ENCODE peak calls at places on chromosome 17, in seven cellular contexts. K is coronary artery, Q is AG04449, B is endothelial cell, R is right lobe of liver, W is cardiac fibroblast, E is AG09319. T is an unnamed sample.

GRCh38 chr17:54891176-54891821 is 9.4 kb upstream of the TOM1L1 start:
- DNase-seq in Q (no peak), K (no peak), E (no peak), R (no peak), W (peak; percentile 76), B (peak; percentile 23), T (peak; percentile 27)

GRCh38 chr17:82461827-82462524 is 3.4 kb downstream of the NARF start:
- DNase-seq in B (no peak), K (no peak), Q (no peak), E (no peak), W (no peak), R (no peak), T (no peak)

GRCh38 chr17:70654706-70655105 is 485.4 kb downstream of the KCNJ2 start:
- DNase-seq in R (no peak), E (no peak), W (no peak), K (no peak), B (no peak), Q (no peak), T (no peak)

GRCh38 chr17:42484304-42484703 is 25.6 kb downstream of the ATP6V0A1 start:
- DNase-seq in Q (no peak), K (no peak), R (peak; percentile 54), B (no peak), E (no peak), W (no peak), T (no peak)

GRCh38 chr17:29565643-29566472 is 979 bp downstream of the ABHD15 start:
- DNase-seq in E (no peak), Q (no peak), K (peak; percentile 74), W (no peak), B (no peak), R (peak; percentile 82), T (peak; percentile 77)

GRCh38 chr17:46964315-46965265 is 14.5 kb downstream of the RPRML start:
- DNase-seq in E (no peak), W (peak; percentile 41), Q (no peak), K (no peak), B (peak; percentile 48), R (no peak), T (no peak)

GRCh38 chr17:58913971-58914769 is 158.5 kb downstream of the PPM1E start:
- DNase-seq in K (no peak), B (no peak), Q (peak; percentile 1), E (peak; percentile 20), R (no peak), W (peak; percentile 49), T (no peak)

GRCh38 chr17:9532715-9533114 is 42.9 kb downstream of the STX8 start:
- DNase-seq in W (no peak), E (no peak), Q (no peak), K (no peak), B (no peak), R (no peak), T (no peak)

GRCh38 chr17:45895304-45895968 is 1.1 kb downstream of the MAPT start:
- DNase-seq in R (no peak), B (no peak), E (no peak), K (no peak), Q (no peak), W (no peak), T (peak; percentile 40)

GRCh38 chr17:27818311-27819170 is 18.2 kb upstream of the NOS2 start:
- DNase-seq in R (no peak), Q (no peak), K (no peak), W (peak; percentile 25), E (no peak), B (no peak), T (peak; percentile 36)

GRCh38 chr17:63694974-63695773 is 4.8 kb downstream of the LIMD2 start:
- DNase-seq in W (no peak), E (no peak), K (no peak), B (no peak), Q (no peak), R (no peak), T (no peak)

GRCh38 chr17:63694229-63694973 is 5.5 kb downstream of the LIMD2 start:
- DNase-seq in R (no peak), Q (no peak), W (no peak), B (no peak), K (no peak), E (no peak), T (no peak)

GRCh38 chr17:63689479-63689878 is 10.4 kb downstream of the LIMD2 start:
- DNase-seq in Q (no peak), B (no peak), K (no peak), R (no peak), E (no peak), W (no peak), T (no peak)

GRCh38 chr17:63693411-63694113 is 6.4 kb downstream of the LIMD2 start:
- DNase-seq in B (no peak), W (no peak), K (no peak), E (no peak), R (no peak), Q (no peak), T (no peak)

DNA sequence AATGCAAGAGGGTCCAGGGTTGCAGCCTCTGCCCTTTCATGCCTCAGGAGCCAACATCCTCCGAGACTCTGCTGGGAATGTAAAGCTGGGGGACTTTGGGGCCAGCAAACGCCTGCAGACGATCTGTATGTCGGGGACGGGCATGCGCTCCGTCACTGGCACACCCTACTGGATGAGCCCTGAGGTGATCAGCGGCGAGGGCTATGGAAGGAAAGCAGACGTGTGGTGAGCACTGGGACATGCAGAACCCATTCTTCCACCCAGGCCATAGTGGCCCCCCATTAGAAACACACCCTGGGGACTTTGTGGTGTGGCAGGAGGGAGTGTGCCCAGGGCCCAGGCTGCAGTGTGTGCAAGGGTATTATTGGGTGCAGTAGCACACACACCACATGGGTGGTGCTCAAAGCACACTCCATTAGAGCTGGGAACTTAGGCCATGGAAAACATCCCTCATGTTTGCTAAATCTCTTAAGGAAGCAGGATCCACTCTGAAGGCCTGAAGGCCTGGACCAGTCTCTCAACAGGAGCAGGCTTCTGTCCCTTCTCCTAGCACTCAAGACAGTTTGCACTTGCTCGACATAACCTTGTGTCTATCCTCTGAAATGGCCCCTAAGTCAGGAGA is 7.6 kb downstream of the LIMD2 start:
- DNase-seq in K (no peak), E (no peak), Q (no peak), R (no peak), W (no peak), B (no peak), T (no peak)
- TF ChIP-seq CTCF in K (no peak), E (no peak), Q (no peak), R (no peak), W (no peak), B (no peak), T (no peak)

GRCh38 chr17:50620848-50621247 is 13.8 kb upstream of the ABCC3 start:
- DNase-seq in R (no peak), B (peak; percentile 50), Q (no peak), K (no peak), E (no peak), W (no peak), T (no peak)
- TF ChIP-seq CTCF in R (no peak), B (no peak), Q (no peak), K (no peak), E (no peak), W (no peak), T (no peak)

GRCh38 chr17:62689441-62690167 is 62.1 kb downstream of the MRC2 start:
- DNase-seq in W (no peak), Q (no peak), E (no peak), K (no peak), B (no peak), R (no peak), T (no peak)

GRCh38 chr17:62692159-62692651 is 64.7 kb downstream of the MRC2 start:
- DNase-seq in E (no peak), B (no peak), R (no peak), Q (no peak), K (no peak), W (no peak), T (no peak)

GRCh38 chr17:62690168-62690897 is 62.9 kb downstream of the MRC2 start:
- DNase-seq in W (no peak), E (no peak), Q (no peak), K (no peak), R (no peak), B (no peak), T (no peak)

GRCh38 chr17:62693616-62694415 is 66.3 kb downstream of the MRC2 start:
- DNase-seq in B (no peak), E (no peak), R (no peak), W (no peak), K (no peak), Q (no peak), T (no peak)

GRCh38 chr17:62692721-62693431 is 65.4 kb downstream of the MRC2 start:
- DNase-seq in K (no peak), Q (no peak), E (no peak), W (peak; percentile 54), R (no peak), B (peak; percentile 52), T (no peak)
- TF ChIP-seq CTCF in K (no peak), Q (peak; percentile 57), E (peak; percentile 55), W (peak; percentile 73), R (peak; percentile 20), B (peak; percentile 43), T (peak; percentile 4)

DNA sequence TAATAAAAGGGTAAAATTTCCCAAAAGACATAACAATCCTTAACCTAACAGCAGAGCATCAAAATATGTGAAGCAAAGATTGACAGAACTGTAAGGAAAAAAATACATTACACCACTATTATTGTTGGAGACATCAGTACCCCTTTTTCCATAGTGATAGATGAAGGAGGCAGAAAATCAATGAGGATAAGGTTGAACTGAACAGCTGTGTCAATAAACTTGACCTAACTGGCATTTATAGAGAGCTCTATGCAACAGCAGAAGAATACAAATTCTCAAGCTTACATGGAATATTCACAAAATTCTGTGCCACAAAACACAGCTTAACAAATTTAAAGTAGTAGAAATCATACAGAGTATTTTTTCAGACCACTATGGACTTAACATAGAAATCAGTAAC is 195.0 kb upstream of the ELAC2 start:
- DNase-seq in K (no peak), E (no peak), B (no peak), W (no peak), R (no peak), Q (no peak), T (no peak)
- TF ChIP-seq CTCF in K (no peak), E (no peak), B (no peak), W (no peak), R (no peak), Q (no peak), T (no peak)

T was measured in GM13976.